ENCODE peak calls at places on chromosomes 4 and X, in five cellular contexts. J is PC-9, H is neuronal stem cell, V is PC-3, Y is HepG2. R is an unnamed sample.

GRCh38 chr4:5238106-5238505 is 186.8 kb downstream of the STK32B start:
- DNase-seq in J (no peak), H (no peak), V (no peak), Y (no peak), R (peak; percentile 52)

GRCh38 chrX:73446831-73447230 is at the start of gene CDX4:
- DNase-seq in J (no peak), H (no peak), V (no peak), Y (no peak), R (no peak)

GRCh38 chrX:103658681-103659433 is 27.6 kb downstream of the MORF4L2 start:
- DNase-seq in J (peak; percentile 82), H (no peak), V (peak; percentile 73), Y (peak; percentile 13), R (no peak)

GRCh38 chr4:32884198-32884597 is 2164.0 kb downstream of the PCDH7 start:
- DNase-seq in J (no peak), H (no peak), V (peak; percentile 32), Y (no peak), R (peak; percentile 24)

GRCh38 chr4:35538807-35539206 is 705.5 kb downstream of the ARAP2 start:
- DNase-seq in J (no peak), H (no peak), V (no peak), Y (no peak), R (no peak)

GRCh38 chr4:125085-125820 is 952 bp downstream of the ZNF718 start:
- DNase-seq in J (peak; percentile 36), H (peak; percentile 17), V (peak; percentile 1), Y (no peak), R (peak; percentile 31)

GRCh38 chr4:92234393-92235176 is 69.2 kb upstream of the GRID2 start:
- DNase-seq in J (peak; percentile 73), H (no peak), V (peak; percentile 98), Y (peak; percentile 39), R (peak; percentile 99)

GRCh38 chrX:70921709-70922352 is 9.1 kb downstream of the SLC7A3 start:
- DNase-seq in J (no peak), H (no peak), V (no peak), Y (no peak), R (no peak)

GRCh38 chrX:153061732-153062131 is 5.5 kb downstream of the PNMA3 start:
- DNase-seq in J (peak; percentile 54), H (no peak), V (peak; percentile 71), Y (no peak), R (peak; percentile 50)

GRCh38 chrX:65723706-65724105 is 56.3 kb downstream of the MSN start:
- DNase-seq in J (no peak), H (no peak), V (no peak), Y (no peak), R (no peak)

GRCh38 chr4:124694306-124694705 is 18.2 kb downstream of the ANKRD50 start:
- DNase-seq in J (no peak), H (no peak), V (no peak), Y (no peak), R (no peak)

GRCh38 chr4:8192748-8193738 is 6.0 kb upstream of the SH3TC1 start:
- DNase-seq in J (no peak), H (no peak), V (peak; percentile 69), Y (peak; percentile 73), R (peak; percentile 34)

GRCh38 chr4:7392438-7393374 is 42.0 kb downstream of the PSAPL1 start:
- DNase-seq in J (no peak), H (no peak), V (peak; percentile 12), Y (no peak), R (peak; percentile 86)

GRCh38 chr4:1541449-1542225 is 135.4 kb upstream of the NKX1-1 start:
- DNase-seq in J (no peak), H (no peak), V (peak; percentile 53), Y (no peak), R (no peak)

GRCh38 chr4:1543976-1544375 is 137.7 kb upstream of the NKX1-1 start:
- DNase-seq in J (no peak), H (no peak), V (no peak), Y (no peak), R (no peak)

GRCh38 chr4:1543561-1543960 is 137.3 kb upstream of the NKX1-1 start:
- DNase-seq in J (no peak), H (no peak), V (no peak), Y (no peak), R (no peak)

GRCh38 chr4:1542226-1542490 is 135.9 kb upstream of the NKX1-1 start:
- DNase-seq in J (no peak), H (no peak), V (no peak), Y (no peak), R (no peak)

GRCh38 chr4:1542516-1543320 is 136.5 kb upstream of the NKX1-1 start:
- DNase-seq in J (no peak), H (no peak), V (peak; percentile 49), Y (peak; percentile 35), R (no peak)
- H3K27ac ChIP-seq in J (no peak overlapping the region), H (no peak overlapping the region), V (peak overlapping the region; percentile 16), Y (no peak overlapping the region), R (no peak overlapping the region)

GRCh38 chr4:2745981-2746806 is 9.9 kb downstream of the TNIP2 start:
- DNase-seq in J (peak; percentile 80), H (no peak), V (peak; percentile 84), Y (no peak), R (peak; percentile 52)

GRCh38 chr4:2744576-2745270 is 11.4 kb downstream of the TNIP2 start:
- DNase-seq in J (no peak), H (no peak), V (no peak), Y (no peak), R (no peak)

GRCh38 chr4:2745516-2745915 is 10.6 kb downstream of the TNIP2 start:
- DNase-seq in J (no peak), H (no peak), V (no peak), Y (no peak), R (no peak)

GRCh38 chr4:2743518-2744445 is 12.4 kb downstream of the TNIP2 start:
- DNase-seq in J (no peak), H (no peak), V (no peak), Y (no peak), R (no peak)

DNA sequence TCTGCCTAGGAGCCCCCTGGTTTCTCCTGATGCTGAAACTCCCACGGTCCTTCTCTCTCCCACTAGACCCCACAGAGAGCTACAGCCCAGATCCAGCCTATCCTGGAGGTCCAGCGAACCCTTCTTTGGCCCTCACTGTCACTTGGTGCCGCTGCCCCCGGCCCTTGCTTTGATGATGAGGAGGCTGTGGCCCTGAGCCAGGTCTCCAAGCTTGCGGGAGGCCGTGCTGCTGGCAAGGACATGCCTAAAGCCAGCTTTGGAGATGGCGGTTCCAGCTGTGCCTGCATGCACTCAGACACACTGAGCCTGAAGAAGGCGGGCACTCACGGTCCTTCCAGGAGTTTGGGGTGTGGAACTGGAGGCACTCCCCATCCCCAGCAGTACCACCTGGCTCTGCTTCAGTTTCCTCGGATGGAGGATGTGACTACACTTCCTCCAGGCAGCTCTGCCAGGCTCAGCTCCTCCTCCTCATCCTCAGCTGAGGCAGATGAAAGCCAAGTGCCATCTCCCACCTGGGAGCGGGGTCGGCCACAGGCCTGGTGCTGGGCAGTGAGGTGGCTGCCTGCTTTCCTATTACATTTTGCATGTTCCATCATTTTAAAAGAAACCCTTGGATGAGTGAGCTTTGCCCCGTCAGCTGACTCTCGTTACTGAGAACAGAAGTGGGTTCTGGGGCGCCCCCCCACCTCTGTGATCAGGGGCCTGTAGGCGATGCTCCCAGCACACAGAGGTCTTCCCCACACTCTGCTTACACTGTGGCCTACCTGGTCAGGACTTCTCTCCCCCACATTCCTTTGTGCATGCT is 9.0 kb downstream of the TNIP2 start:
- DNase-seq in J (no peak), H (no peak), V (no peak), Y (no peak), R (no peak)
- H3K4me2 ChIP-seq in J (peak overlapping the region; percentile 16), H (no peak overlapping the region), V (peak overlapping the region; percentile 57), Y (no peak overlapping the region), R (peak overlapping the region; percentile 53)

GRCh38 chr4:3186609-3187008 is 62.4 kb upstream of the MSANTD1 start:
- DNase-seq in J (no peak), H (no peak), V (no peak), Y (no peak), R (peak; percentile 79)

GRCh38 chr4:3189459-3189858 is 59.5 kb upstream of the MSANTD1 start:
- DNase-seq in J (no peak), H (no peak), V (no peak), Y (no peak), R (no peak)

GRCh38 chr4:3183008-3183407 is 66.0 kb upstream of the MSANTD1 start:
- DNase-seq in J (no peak), H (no peak), V (no peak), Y (no peak), R (no peak)

GRCh38 chr4:3188118-3188517 is 60.8 kb upstream of the MSANTD1 start:
- DNase-seq in J (no peak), H (no peak), V (no peak), Y (no peak), R (no peak)

DNA sequence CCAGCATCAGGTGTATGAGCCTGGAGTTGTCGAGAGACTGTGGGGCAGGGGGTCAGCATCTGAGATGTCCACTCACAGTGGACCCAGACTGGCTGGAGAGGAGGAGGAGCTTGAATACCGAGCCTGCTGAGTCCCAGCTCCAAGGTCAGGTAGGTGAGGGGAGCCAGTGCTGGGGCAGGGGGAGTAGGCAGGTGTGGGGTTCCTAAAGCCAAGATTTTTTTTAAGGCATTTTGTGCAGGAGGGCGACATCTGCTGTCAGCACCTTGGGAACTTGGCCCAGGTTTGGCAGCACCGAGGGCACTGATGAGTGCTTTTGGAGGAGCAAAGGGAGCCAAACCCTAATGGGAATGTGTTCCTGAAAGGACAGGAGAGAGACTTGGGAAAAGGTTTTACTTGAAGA is 64.2 kb upstream of the MSANTD1 start:
- DNase-seq in J (no peak), H (no peak), V (no peak), Y (no peak), R (no peak)
- H3K27ac ChIP-seq in J (no peak overlapping the region), H (no peak overlapping the region), V (no peak overlapping the region), Y (no peak overlapping the region), R (no peak overlapping the region)

DNA sequence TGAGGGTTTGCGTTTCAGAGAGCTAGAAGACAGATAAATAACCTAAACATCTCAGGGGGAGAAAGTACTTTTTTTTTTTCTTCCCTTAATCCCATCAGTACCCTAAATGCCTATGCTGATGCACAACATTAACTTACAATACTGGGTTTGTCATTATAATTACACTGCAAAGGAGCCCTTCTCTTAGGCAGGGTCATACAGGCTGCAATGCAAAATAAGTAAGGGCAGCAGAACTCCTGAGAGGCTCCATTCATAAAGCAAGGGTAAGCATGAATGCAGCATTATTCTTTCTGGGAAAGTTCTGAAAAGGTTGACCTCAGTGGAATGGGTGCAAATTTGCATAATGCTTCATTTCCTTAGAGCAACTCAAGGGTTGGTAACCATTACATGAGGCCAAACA is 789.3 kb downstream of the KLHL13 start:
- DNase-seq in J (no peak), H (no peak), V (no peak), Y (no peak), R (no peak)
- H3K4me2 ChIP-seq in J (no peak overlapping the region), H (no peak overlapping the region), V (no peak overlapping the region), Y (no peak overlapping the region), R (no peak overlapping the region)

R was measured in astrocyte.